ENCODE peak calls at places on chromosome 6, in five cellular contexts. One of them, this sample, is unnamed.

GRCh38 chr6:152313542-152314482 is 323.4 kb downstream of the SYNE1 start:
- DNase-seq in GM23248: peak; percentile 49
- DNase-seq in H9: no peak
- DNase-seq in hepatocyte: peak; percentile 60
- DNase-seq in HCT116: no peak
- DNase-seq in this sample: no peak

GRCh38 chr6:170151235-170152110 is 139.4 kb downstream of the DLL1 start:
- DNase-seq in GM23248: no peak
- DNase-seq in H9: no peak
- DNase-seq in hepatocyte: no peak
- DNase-seq in HCT116: no peak
- DNase-seq in this sample: no peak

GRCh38 chr6:109977791-109978173 is 329 bp upstream of the GPR6 start:
- DNase-seq in GM23248: no peak
- DNase-seq in H9: peak; percentile 72
- DNase-seq in hepatocyte: no peak
- DNase-seq in HCT116: no peak
- DNase-seq in this sample: no peak

GRCh38 chr6:166484863-166485262 is 101.6 kb downstream of the RAMACL start:
- DNase-seq in GM23248: no peak
- DNase-seq in H9: no peak
- DNase-seq in hepatocyte: no peak
- DNase-seq in HCT116: no peak
- DNase-seq in this sample: no peak

GRCh38 chr6:37483917-37484785 is 15.5 kb downstream of the CCDC167 start:
- DNase-seq in GM23248: peak; percentile 61
- DNase-seq in H9: peak; percentile 77
- DNase-seq in hepatocyte: peak; percentile 79
- DNase-seq in HCT116: no peak
- DNase-seq in this sample: no peak

GRCh38 chr6:143556529-143556928 is 45.0 kb upstream of the FUCA2 start:
- DNase-seq in GM23248: peak; percentile 90
- DNase-seq in H9: no peak
- DNase-seq in hepatocyte: no peak
- DNase-seq in HCT116: no peak
- DNase-seq in this sample: no peak

GRCh38 chr6:149699150-149699549 is 18.8 kb downstream of the LATS1 start:
- DNase-seq in GM23248: no peak
- DNase-seq in H9: no peak
- DNase-seq in hepatocyte: no peak
- DNase-seq in HCT116: no peak
- DNase-seq in this sample: no peak

GRCh38 chr6:32840604-32841246 is 2.2 kb upstream of the TAP2 start:
- DNase-seq in GM23248: no peak
- DNase-seq in H9: no peak
- DNase-seq in hepatocyte: no peak
- DNase-seq in HCT116: no peak
- DNase-seq in this sample: no peak

GRCh38 chr6:38771111-38771694 is 56.1 kb downstream of the DNAH8 start:
- DNase-seq in GM23248: peak; percentile 1
- DNase-seq in H9: no peak
- DNase-seq in hepatocyte: no peak
- DNase-seq in HCT116: no peak
- DNase-seq in this sample: peak; percentile 52

GRCh38 chr6:14861491-14861943 is 384.4 kb upstream of the JARID2 start:
- DNase-seq in GM23248: no peak
- DNase-seq in H9: peak; percentile 80
- DNase-seq in hepatocyte: no peak
- DNase-seq in HCT116: no peak
- DNase-seq in this sample: no peak

GRCh38 chr6:42933195-42933594 is 3.9 kb downstream of the CNPY3 start:
- DNase-seq in GM23248: no peak
- DNase-seq in H9: no peak
- DNase-seq in hepatocyte: no peak
- DNase-seq in HCT116: no peak
- DNase-seq in this sample: no peak

GRCh38 chr6:111057074-111057752 is 30.1 kb upstream of the SLC16A10 start:
- DNase-seq in GM23248: peak; percentile 68
- DNase-seq in H9: no peak
- DNase-seq in hepatocyte: peak; percentile 63
- DNase-seq in HCT116: peak; percentile 50
- DNase-seq in this sample: peak; percentile 7

GRCh38 chr6:100116409-100117194 is 122.6 kb upstream of the MCHR2 start:
- DNase-seq in GM23248: peak; percentile 78
- DNase-seq in H9: peak; percentile 61
- DNase-seq in hepatocyte: peak; percentile 75
- DNase-seq in HCT116: peak; percentile 80
- DNase-seq in this sample: peak; percentile 7

GRCh38 chr6:38027685-38028373 is 208.3 kb downstream of the ZFAND3 start:
- DNase-seq in GM23248: no peak
- DNase-seq in H9: no peak
- DNase-seq in hepatocyte: no peak
- DNase-seq in HCT116: no peak
- DNase-seq in this sample: no peak

GRCh38 chr6:26268659-26269402 is 96.2 kb upstream of the BTN3A2 start:
- DNase-seq in GM23248: peak; percentile 44
- DNase-seq in H9: peak; percentile 92
- DNase-seq in hepatocyte: peak; percentile 68
- DNase-seq in HCT116: no peak
- DNase-seq in this sample: no peak

GRCh38 chr6:114355300-114355699 is 12.5 kb upstream of the HS3ST5 start:
- DNase-seq in GM23248: no peak
- DNase-seq in H9: no peak
- DNase-seq in hepatocyte: no peak
- DNase-seq in HCT116: no peak
- DNase-seq in this sample: no peak

GRCh38 chr6:115838763-115839401 is 221.8 kb downstream of the FRK start:
- DNase-seq in GM23248: peak; percentile 59
- DNase-seq in H9: peak; percentile 62
- DNase-seq in hepatocyte: peak; percentile 45
- DNase-seq in HCT116: peak; percentile 55
- DNase-seq in this sample: no peak

GRCh38 chr6:54419885-54420284 is 111.6 kb downstream of the TINAG start:
- DNase-seq in GM23248: peak; percentile 94
- DNase-seq in H9: no peak
- DNase-seq in hepatocyte: peak; percentile 11
- DNase-seq in HCT116: no peak
- DNase-seq in this sample: peak; percentile 48

GRCh38 chr6:17656092-17656491 is 50.6 kb downstream of the NUP153 start:
- DNase-seq in GM23248: peak; percentile 15
- DNase-seq in H9: no peak
- DNase-seq in hepatocyte: peak; percentile 11
- DNase-seq in HCT116: no peak
- DNase-seq in this sample: no peak

GRCh38 chr6:74596586-74596985 is 609.3 kb downstream of the COL12A1 start:
- DNase-seq in GM23248: no peak
- DNase-seq in H9: no peak
- DNase-seq in hepatocyte: no peak
- DNase-seq in HCT116: no peak
- DNase-seq in this sample: no peak

GRCh38 chr6:21836772-21837460 is 243.4 kb downstream of the SOX4 start:
- DNase-seq in GM23248: no peak
- DNase-seq in H9: no peak
- DNase-seq in hepatocyte: no peak
- DNase-seq in HCT116: no peak
- DNase-seq in this sample: no peak

GRCh38 chr6:39553811-39554802 is 171.1 kb downstream of the KIF6 start:
- DNase-seq in GM23248: peak; percentile 78
- DNase-seq in H9: no peak
- DNase-seq in hepatocyte: no peak
- DNase-seq in HCT116: no peak
- DNase-seq in this sample: no peak

GRCh38 chr6:48486876-48487275 is 375.9 kb upstream of the PTCHD4 start:
- DNase-seq in GM23248: no peak
- DNase-seq in H9: no peak
- DNase-seq in hepatocyte: no peak
- DNase-seq in HCT116: no peak
- DNase-seq in this sample: no peak

GRCh38 chr6:30260036-30260504 is 46.9 kb upstream of the TRIM26 start:
- DNase-seq in GM23248: peak; percentile 44
- DNase-seq in H9: peak; percentile 34
- DNase-seq in hepatocyte: peak; percentile 27
- DNase-seq in HCT116: no peak
- DNase-seq in this sample: no peak
- H3K4me2 ChIP-seq in GM23248: peak overlapping the region; percentile 84
- H3K4me2 ChIP-seq in H9: peak overlapping the region; percentile 79
- H3K4me2 ChIP-seq in hepatocyte: peak overlapping the region; percentile 97
- H3K4me2 ChIP-seq in HCT116: peak overlapping the region; percentile 70
- H3K4me2 ChIP-seq in this sample: peak overlapping the region; percentile 84

GRCh38 chr6:7426447-7427169 is 37.0 kb downstream of the RIOK1 start:
- DNase-seq in GM23248: no peak
- DNase-seq in H9: no peak
- DNase-seq in hepatocyte: no peak
- DNase-seq in HCT116: no peak
- DNase-seq in this sample: no peak
- H2AFZ ChIP-seq in GM23248: no peak overlapping the region
- H2AFZ ChIP-seq in H9: no peak overlapping the region
- H2AFZ ChIP-seq in hepatocyte: no peak overlapping the region
- H2AFZ ChIP-seq in HCT116: no peak overlapping the region
- H2AFZ ChIP-seq in this sample: no peak overlapping the region

GRCh38 chr6:45590751-45591184 is 213.0 kb upstream of the SUPT3H start:
- DNase-seq in GM23248: no peak
- DNase-seq in H9: no peak
- DNase-seq in hepatocyte: peak; percentile 43
- DNase-seq in HCT116: no peak
- DNase-seq in this sample: no peak
- H3K4me2 ChIP-seq in GM23248: no peak overlapping the region
- H3K4me2 ChIP-seq in H9: no peak overlapping the region
- H3K4me2 ChIP-seq in hepatocyte: peak overlapping the region; percentile 21
- H3K4me2 ChIP-seq in HCT116: no peak overlapping the region
- H3K4me2 ChIP-seq in this sample: peak overlapping the region; percentile 45

DNA sequence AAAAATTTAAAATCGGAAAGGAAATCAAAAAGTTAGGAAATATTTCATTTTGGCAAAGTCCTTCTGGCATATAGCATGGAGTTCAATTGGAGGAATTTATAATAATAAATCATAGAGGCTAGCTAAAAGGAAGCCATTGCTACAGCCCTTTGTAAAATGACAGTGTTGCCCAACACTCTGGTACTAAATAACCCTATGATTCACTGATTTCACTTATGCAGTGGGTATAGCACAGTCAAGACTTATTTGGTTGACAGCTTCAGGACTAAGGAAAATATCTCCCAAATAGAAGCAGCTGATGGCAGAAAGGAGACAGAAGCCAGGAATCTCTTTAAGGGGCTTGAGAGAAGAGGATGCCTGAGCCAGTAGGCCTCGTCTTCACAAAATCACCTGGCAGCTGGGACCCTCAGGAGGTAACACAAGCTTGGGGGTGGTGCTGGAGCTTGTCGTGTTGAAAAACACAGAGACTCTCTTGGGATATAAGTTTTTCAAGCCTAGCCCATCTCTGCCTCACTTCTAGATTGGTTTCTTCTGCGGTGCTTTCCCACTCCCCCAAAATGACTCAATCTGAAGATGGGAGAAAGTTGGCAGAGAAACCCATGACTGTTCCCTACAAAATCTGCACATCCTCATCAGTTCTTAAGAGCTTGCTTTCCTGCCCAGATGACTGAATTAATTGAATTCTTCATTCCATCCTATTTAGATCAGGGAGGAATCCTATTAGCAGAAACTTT is 38.4 kb upstream of the EYA4 start:
- DNase-seq in GM23248: peak; percentile 18
- DNase-seq in H9: no peak
- DNase-seq in hepatocyte: no peak
- DNase-seq in HCT116: no peak
- DNase-seq in this sample: no peak
- H2AFZ ChIP-seq in GM23248: no peak overlapping the region
- H2AFZ ChIP-seq in H9: no peak overlapping the region
- H2AFZ ChIP-seq in hepatocyte: no peak overlapping the region
- H2AFZ ChIP-seq in HCT116: no peak overlapping the region
- H2AFZ ChIP-seq in this sample: no peak overlapping the region

DNA sequence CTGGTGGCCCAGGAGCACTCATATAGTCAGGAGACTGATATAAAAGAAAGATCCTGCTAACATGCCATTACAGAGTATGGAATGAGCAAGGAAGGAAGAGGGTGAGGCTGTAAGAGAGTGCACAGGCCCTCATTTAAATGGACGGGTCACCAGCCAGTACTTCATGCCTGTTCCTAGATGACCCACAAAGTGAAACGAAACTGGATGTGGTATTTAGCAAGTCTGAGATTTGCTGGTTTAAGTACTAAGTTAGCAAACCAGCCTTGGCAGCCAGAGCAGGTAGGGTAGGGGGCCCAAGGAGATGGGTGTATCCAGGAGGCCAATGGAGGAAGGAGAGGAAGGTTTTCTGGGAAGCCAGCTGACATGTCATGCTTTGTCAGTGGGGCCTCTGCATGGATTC is 15.9 kb downstream of the NT5E start:
- DNase-seq in GM23248: no peak
- DNase-seq in H9: no peak
- DNase-seq in hepatocyte: no peak
- DNase-seq in HCT116: no peak
- DNase-seq in this sample: no peak
- H3K4me2 ChIP-seq in GM23248: peak overlapping the region; percentile 16
- H3K4me2 ChIP-seq in H9: no peak overlapping the region
- H3K4me2 ChIP-seq in hepatocyte: no peak overlapping the region
- H3K4me2 ChIP-seq in HCT116: peak overlapping the region; percentile 80
- H3K4me2 ChIP-seq in this sample: peak overlapping the region; percentile 13

This sample was measured in keratinocyte.